ENCODE peak calls at places on chromosome 1, in nine cellular contexts. C, U, L, R, X, G, T, J and H are unnamed samples. For H3K36me3, the result is how much of the 10 kb centered on the place peaks cover.

GRCh38 chr1:27622828-27623227 is 12.2 kb downstream of the FGR start:
- DNase-seq in C (no peak), U (no peak), L (no peak), R (no peak), X (no peak), G (no peak), T (no peak), J (no peak), H (no peak)

GRCh38 chr1:161706483-161707347 is at the start of gene FCRLA:
- DNase-seq in C (no peak), U (peak), L (peak), R (peak), X (no peak), G (peak), T (no peak), J (no peak), H (peak)

GRCh38 chr1:235430991-235431390 is 63.8 kb downstream of the TBCE start:
- DNase-seq in C (no peak), U (no peak), L (no peak), R (no peak), X (peak), G (peak), T (no peak), J (no peak), H (no peak)

GRCh38 chr1:234875328-234875952 is 253.2 kb downstream of the TOMM20 start:
- DNase-seq in C (no peak), U (peak), L (no peak), R (no peak), X (no peak), G (no peak), T (peak), J (no peak), H (no peak)

GRCh38 chr1:42620307-42620706 is 37.9 kb upstream of the PPIH start:
- DNase-seq in C (no peak), U (no peak), L (no peak), R (no peak), X (no peak), G (no peak), T (no peak), J (no peak), H (no peak)

GRCh38 chr1:66446261-66447001 is 87.5 kb upstream of the SGIP1 start:
- DNase-seq in C (peak), U (peak), L (peak), R (peak), X (peak), G (peak), T (no peak), J (peak), H (peak)

GRCh38 chr1:210272666-210273065 is 40.1 kb downstream of the SERTAD4 start:
- DNase-seq in C (no peak), U (no peak), L (no peak), R (no peak), X (no peak), G (no peak), T (no peak), J (peak), H (no peak)

GRCh38 chr1:112762541-112763141 is 47.5 kb upstream of the PPM1J start:
- DNase-seq in C (no peak), U (peak), L (no peak), R (no peak), X (no peak), G (peak), T (peak), J (peak), H (no peak)

GRCh38 chr1:43548285-43549271 is 17.9 kb downstream of the PTPRF start:
- DNase-seq in C (peak), U (peak), L (no peak), R (peak), X (no peak), G (peak), T (no peak), J (no peak), H (no peak)

GRCh38 chr1:182080955-182081582 is 19.6 kb upstream of the ZNF648 start:
- DNase-seq in C (no peak), U (peak), L (peak), R (no peak), X (peak), G (peak), T (no peak), J (peak), H (no peak)

DNA sequence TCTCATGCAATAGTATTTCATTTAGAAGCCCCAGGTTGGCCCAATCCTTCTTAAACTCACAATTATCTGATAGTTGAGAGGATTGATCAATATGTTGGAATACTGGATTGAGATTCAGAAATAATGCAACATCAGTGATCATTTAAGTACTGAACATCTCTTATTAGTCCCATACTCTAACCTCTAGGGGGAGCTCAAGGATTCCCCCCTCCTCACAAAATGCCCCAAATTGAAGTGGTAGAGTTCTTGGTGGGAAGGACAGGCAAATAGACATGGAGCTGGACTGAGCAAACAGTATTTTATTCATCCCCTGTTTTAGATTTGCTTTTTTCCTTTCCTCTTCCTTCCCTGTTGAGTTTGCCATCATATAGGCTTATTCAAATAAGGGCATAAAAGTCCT is 62.8 kb downstream of the NGF start:
- DNase-seq in C (no peak), U (peak), L (no peak), R (no peak), X (peak), G (peak), T (no peak), J (peak), H (no peak)
- TF ChIP-seq CTCF in C (peak), U (peak), L (peak), R (peak), X (peak), G (peak), T (peak), J (peak), H (peak)

GRCh38 chr1:206480211-206480610 is 9.9 kb downstream of the IKBKE start:
- DNase-seq in C (no peak), U (no peak), L (no peak), R (no peak), X (no peak), G (no peak), T (no peak), J (no peak), H (no peak)

GRCh38 chr1:206477110-206477509 is 6.8 kb downstream of the IKBKE start:
- DNase-seq in C (no peak), U (no peak), L (no peak), R (no peak), X (no peak), G (no peak), T (no peak), J (no peak), H (no peak)

GRCh38 chr1:206477581-206478380 is 7.5 kb downstream of the IKBKE start:
- DNase-seq in C (no peak), U (peak), L (no peak), R (no peak), X (no peak), G (no peak), T (no peak), J (no peak), H (no peak)

GRCh38 chr1:206479164-206480125 is 9.2 kb downstream of the IKBKE start:
- DNase-seq in C (peak), U (peak), L (peak), R (no peak), X (peak), G (peak), T (peak), J (peak), H (no peak)

DNA sequence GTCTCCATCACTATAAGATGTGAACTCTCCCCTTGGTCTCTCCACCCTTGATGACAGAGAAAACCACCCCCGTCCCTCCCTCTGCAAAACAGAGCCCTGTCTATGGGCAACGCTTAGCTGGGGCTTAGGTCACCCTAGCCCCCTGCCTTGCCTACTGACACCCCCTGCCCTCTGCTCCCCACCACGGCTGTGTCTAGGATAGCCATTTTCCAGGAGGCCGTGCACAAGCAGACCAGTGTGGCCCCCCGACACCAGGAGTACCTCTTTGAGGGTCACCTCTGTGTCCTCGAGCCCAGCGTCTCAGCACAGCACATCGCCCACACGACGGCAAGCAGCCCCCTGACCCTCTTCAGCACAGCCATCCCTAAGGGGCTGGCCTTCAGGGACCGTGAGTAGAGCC is 8.5 kb downstream of the IKBKE start:
- DNase-seq in C (no peak), U (no peak), L (no peak), R (no peak), X (no peak), G (no peak), T (no peak), J (no peak), H (no peak)
- H3K36me3 ChIP-seq in C (under half), U (under half), L (under half), R (under half), X (under half), G (under half), T (under half), J (under half), H (half or more)

DNA sequence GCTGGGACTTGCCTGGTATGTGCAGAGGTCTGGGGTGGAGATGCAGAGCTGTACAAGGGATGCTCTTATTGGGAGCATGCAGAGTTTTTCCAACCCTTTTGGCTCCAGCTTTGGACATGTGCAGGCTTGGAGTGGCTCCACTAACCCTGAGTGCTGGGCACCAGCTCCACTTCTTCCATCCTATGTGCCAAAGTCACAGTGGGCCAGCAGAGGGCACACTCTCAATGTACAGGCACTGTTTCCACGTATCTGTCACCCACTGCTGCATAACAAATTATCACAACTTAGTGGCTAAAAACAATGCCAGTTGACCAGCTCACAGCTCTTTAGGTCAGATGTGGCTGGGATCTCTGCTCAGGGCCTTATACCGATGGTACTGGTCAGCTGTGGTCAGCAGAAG is 631.8 kb downstream of the AJAP1 start:
- DNase-seq in C (no peak), U (no peak), L (no peak), R (no peak), X (no peak), G (no peak), T (no peak), J (no peak), H (no peak)
- TF ChIP-seq CTCF in C (no peak), U (no peak), L (peak), R (no peak), X (no peak), G (no peak), T (no peak), J (peak), H (no peak)

GRCh38 chr1:154213274-154213673 is 7.1 kb upstream of the CFAP141 start:
- DNase-seq in C (no peak), U (peak), L (no peak), R (no peak), X (no peak), G (no peak), T (no peak), J (no peak), H (no peak)

GRCh38 chr1:154212083-154212482 is 6.0 kb upstream of the CFAP141 start:
- DNase-seq in C (no peak), U (no peak), L (no peak), R (no peak), X (no peak), G (no peak), T (no peak), J (no peak), H (no peak)

GRCh38 chr1:154207262-154207661 is 1.1 kb upstream of the CFAP141 start:
- DNase-seq in C (no peak), U (no peak), L (no peak), R (no peak), X (no peak), G (no peak), T (peak), J (no peak), H (no peak)

GRCh38 chr1:154206212-154206611 is at the start of gene CFAP141:
- DNase-seq in C (no peak), U (peak), L (no peak), R (no peak), X (no peak), G (no peak), T (no peak), J (no peak), H (no peak)

DNA sequence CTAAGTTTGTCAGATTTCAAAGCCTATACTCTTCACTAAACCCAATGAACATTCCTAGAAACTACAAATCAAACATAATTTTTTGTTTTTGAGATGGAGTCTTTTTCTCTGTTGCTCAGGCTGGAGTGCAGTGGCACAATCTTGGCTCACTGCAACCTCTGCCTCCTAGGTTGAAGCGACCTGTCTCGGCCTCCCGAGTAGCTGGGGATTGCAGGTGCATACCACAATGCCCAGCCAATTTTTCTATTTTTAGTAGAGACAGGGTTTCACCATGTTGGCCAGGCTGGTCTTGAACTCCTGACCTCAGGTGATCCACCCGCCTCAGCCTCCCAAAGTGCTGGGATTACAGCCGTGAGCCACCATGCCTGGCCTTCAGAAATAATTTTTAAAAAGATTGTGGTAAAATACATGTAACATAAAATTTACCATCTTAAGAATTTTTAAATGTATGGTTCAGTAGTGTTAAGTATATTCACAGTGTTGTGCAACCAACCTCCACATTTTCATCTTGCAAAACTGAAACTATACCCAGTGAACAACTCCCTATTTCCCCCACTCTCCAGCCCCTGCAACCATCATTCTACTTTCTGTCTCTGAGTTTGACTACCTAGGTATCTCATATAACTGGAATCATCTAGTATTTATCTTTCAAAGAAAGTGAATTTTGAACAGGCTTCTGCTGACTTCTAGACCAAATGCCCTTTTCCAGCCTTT is 2.7 kb upstream of the CFAP141 start:
- DNase-seq in C (no peak), U (no peak), L (peak), R (no peak), X (no peak), G (no peak), T (no peak), J (no peak), H (no peak)
- H3K36me3 ChIP-seq in C (under half), U (under half), L (under half), R (under half), X (under half), G (half or more), T (under half), J (under half), H (under half)

GRCh38 chr1:2251786-2252185 is 23.7 kb downstream of the SKI start:
- DNase-seq in C (peak), U (peak), L (no peak), R (no peak), X (no peak), G (peak), T (no peak), J (no peak), H (no peak)

GRCh38 chr1:2255047-2255419 is 26.9 kb downstream of the SKI start:
- DNase-seq in C (no peak), U (no peak), L (no peak), R (no peak), X (no peak), G (no peak), T (no peak), J (no peak), H (no peak)

GRCh38 chr1:2253797-2254480 is 25.8 kb downstream of the SKI start:
- DNase-seq in C (no peak), U (no peak), L (no peak), R (no peak), X (no peak), G (no peak), T (no peak), J (no peak), H (peak)

GRCh38 chr1:2252423-2252822 is 24.3 kb downstream of the SKI start:
- DNase-seq in C (no peak), U (no peak), L (no peak), R (no peak), X (no peak), G (no peak), T (no peak), J (no peak), H (no peak)

GRCh38 chr1:2253036-2253796 is 25.1 kb downstream of the SKI start:
- DNase-seq in C (no peak), U (no peak), L (no peak), R (no peak), X (no peak), G (no peak), T (no peak), J (no peak), H (no peak)
- TF ChIP-seq CTCF in C (no peak), U (no peak), L (no peak), R (no peak), X (no peak), G (no peak), T (no peak), J (no peak), H (no peak)

GRCh38 chr1:54395535-54395934 is 10.7 kb downstream of the SSBP3 start:
- DNase-seq in C (no peak), U (no peak), L (no peak), R (no peak), X (no peak), G (no peak), T (no peak), J (no peak), H (no peak)

GRCh38 chr1:54394104-54394503 is 12.1 kb downstream of the SSBP3 start:
- DNase-seq in C (no peak), U (no peak), L (no peak), R (no peak), X (no peak), G (no peak), T (no peak), J (no peak), H (no peak)

GRCh38 chr1:54397980-54398379 is 8.2 kb downstream of the SSBP3 start:
- DNase-seq in C (no peak), U (no peak), L (no peak), R (no peak), X (no peak), G (no peak), T (no peak), J (no peak), H (no peak)

GRCh38 chr1:54397090-54397591 is 9.1 kb downstream of the SSBP3 start:
- DNase-seq in C (no peak), U (no peak), L (no peak), R (no peak), X (no peak), G (peak), T (no peak), J (no peak), H (no peak)

DNA sequence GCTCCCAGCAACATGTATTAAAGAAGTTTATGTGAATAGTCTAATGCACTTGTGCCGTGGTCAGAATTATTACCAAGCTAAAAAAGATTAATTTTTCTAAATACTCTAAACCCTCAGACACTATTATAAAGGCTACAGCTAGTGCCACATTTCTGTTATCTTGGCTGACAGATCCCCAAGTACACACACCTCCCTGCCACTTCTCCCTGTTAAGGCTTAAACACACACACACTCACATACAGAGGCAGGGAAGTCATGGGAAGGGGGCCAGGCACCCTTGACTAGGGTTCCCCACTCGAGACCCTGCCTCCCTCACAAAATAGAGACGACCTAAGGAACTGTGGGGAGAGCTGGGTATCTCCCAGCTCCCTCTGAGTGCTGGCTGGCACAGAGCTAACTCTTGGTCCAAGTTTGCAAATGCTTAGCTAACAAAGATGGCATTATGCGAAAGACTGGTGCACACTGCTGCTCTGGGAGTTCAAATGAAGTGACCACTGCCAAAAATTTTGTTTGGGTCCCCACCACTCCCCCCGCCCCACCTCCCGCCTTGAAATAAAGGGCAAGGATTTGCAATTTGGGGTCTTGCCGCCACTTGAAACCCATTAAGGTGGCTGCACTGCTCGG is 9.8 kb downstream of the SSBP3 start:
- DNase-seq in C (no peak), U (no peak), L (no peak), R (no peak), X (no peak), G (no peak), T (no peak), J (no peak), H (no peak)
- H3K36me3 ChIP-seq in C (under half), U (under half), L (under half), R (under half), X (under half), G (half or more), T (under half), J (under half), H (under half)

GRCh38 chr1:151693057-151693651 is 23.4 kb downstream of the CELF3 start:
- DNase-seq in C (peak), U (peak), L (no peak), R (no peak), X (peak), G (peak), T (no peak), J (peak), H (no peak)
- TF ChIP-seq CTCF in C (peak), U (peak), L (peak), R (peak), X (peak), G (peak), T (no peak), J (peak), H (peak)

GRCh38 chr1:23343246-23344110 is 606 bp downstream of the HNRNPR start:
- DNase-seq in C (peak), U (peak), L (peak), R (peak), X (peak), G (peak), T (no peak), J (peak), H (no peak)

GRCh38 chr1:23341829-23342697 is 2.0 kb downstream of the HNRNPR start:
- DNase-seq in C (no peak), U (peak), L (peak), R (no peak), X (peak), G (peak), T (no peak), J (no peak), H (no peak)

DNA sequence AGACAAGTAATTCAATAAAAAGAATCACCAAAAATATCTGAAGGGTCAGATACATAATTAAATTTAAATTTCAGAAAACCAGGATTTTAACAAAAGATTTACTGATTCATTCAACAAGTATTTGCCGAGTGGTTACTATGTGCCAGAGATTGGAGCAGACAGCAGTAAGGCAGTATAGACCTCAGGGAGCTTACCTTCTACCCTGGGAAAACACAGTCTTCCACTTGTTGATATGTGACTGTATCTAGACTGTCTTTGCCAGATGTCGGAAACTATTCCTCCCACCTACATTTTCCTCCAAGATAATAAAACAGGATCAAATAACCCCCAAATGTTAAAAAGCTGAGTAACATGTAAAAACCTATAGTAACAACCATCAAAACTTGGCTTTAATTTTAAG is 6.2 kb downstream of the HNRNPR start:
- DNase-seq in C (no peak), U (no peak), L (no peak), R (no peak), X (no peak), G (peak), T (no peak), J (no peak), H (no peak)
- H3K36me3 ChIP-seq in C (under half), U (under half), L (under half), R (under half), X (under half), G (under half), T (under half), J (under half), H (under half)